ENCODE peak calls at places on chromosomes 7 and 10, in eight cellular contexts. E is heart left ventricle, U is astrocyte, N is Peyer's patch, K is ovary, I is lower lobe of right lung, T is A549, M is heart right ventricle. B is an unnamed sample.

GRCh38 chr7:2016021-2016631 is 216.6 kb downstream of the MAD1L1 start:
- DNase-seq in K (no peak), U (no peak), I (peak; percentile 32), N (peak; percentile 42), E (no peak), T (no peak), M (peak; percentile 5), B (no peak)

GRCh38 chr10:47412869-47413268 is 28.8 kb upstream of the ZNF488 start:
- DNase-seq in I (no peak), M (no peak), E (no peak), U (no peak), K (no peak), T (peak; percentile 33), N (no peak), B (no peak)

GRCh38 chr10:18988338-18988737 is 60.3 kb upstream of the MALRD1 start:
- DNase-seq in M (no peak), N (no peak), K (no peak), T (no peak), U (no peak), E (no peak), I (no peak), B (no peak)

GRCh38 chr7:3095046-3095445 is 51.4 kb upstream of the CARD11 start:
- DNase-seq in I (peak; percentile 71), N (no peak), T (no peak), U (no peak), E (peak; percentile 22), K (no peak), M (no peak), B (no peak)

GRCh38 chr7:26279405-26279804 is 12.3 kb upstream of the SNX10 start:
- DNase-seq in U (no peak), M (no peak), N (no peak), E (no peak), T (peak; percentile 12), K (no peak), I (no peak), B (no peak)

GRCh38 chr7:130356760-130357611 is 12.4 kb downstream of the CPA5 start:
- DNase-seq in U (peak; percentile 92), M (no peak), E (no peak), I (no peak), N (no peak), K (peak; percentile 46), T (peak; percentile 50), B (no peak)

GRCh38 chr7:25098096-25099046 is 26.7 kb downstream of the CYCS start:
- DNase-seq in I (peak; percentile 61), K (peak; percentile 33), U (peak; percentile 42), T (peak; percentile 81), E (peak; percentile 34), M (peak; percentile 22), N (peak; percentile 51), B (no peak)

GRCh38 chr7:141792526-141792925 is 2.5 kb downstream of the TAS2R5 start:
- DNase-seq in U (no peak), E (no peak), N (no peak), I (no peak), T (no peak), K (no peak), M (no peak), B (no peak)

GRCh38 chr7:140403878-140404564 is at the start of gene RAB19:
- DNase-seq in N (peak; percentile 82), U (no peak), I (peak; percentile 74), M (no peak), T (no peak), E (no peak), K (no peak), B (no peak)

GRCh38 chr7:38222481-38223096 is 44.5 kb downstream of the STARD3NL start:
- DNase-seq in N (no peak), K (no peak), T (peak; percentile 67), U (no peak), E (no peak), M (no peak), I (no peak), B (no peak)

GRCh38 chr7:29748286-29749099 is 57.8 kb upstream of the WIPF3 start:
- DNase-seq in K (no peak), U (peak; percentile 3), E (no peak), M (no peak), I (no peak), T (peak; percentile 65), N (no peak), B (no peak)

GRCh38 chr7:127831312-127832212 is 179.6 kb downstream of the SND1 start:
- DNase-seq in U (no peak), M (no peak), E (no peak), I (no peak), T (no peak), N (no peak), K (no peak), B (no peak)

GRCh38 chr7:82805527-82805960 is 357.1 kb downstream of the PCLO start:
- DNase-seq in U (peak; percentile 94), I (no peak), N (no peak), E (no peak), K (no peak), M (no peak), T (peak; percentile 71), B (no peak)

GRCh38 chr10:132272061-132272766 is 35.5 kb downstream of the STK32C start:
- DNase-seq in T (no peak), K (peak; percentile 62), E (no peak), I (peak; percentile 44), N (no peak), U (peak; percentile 70), M (no peak), B (no peak)

GRCh38 chr7:121202834-121203233 is 126.0 kb upstream of the WNT16 start:
- DNase-seq in E (no peak), N (no peak), U (no peak), K (no peak), I (no peak), T (no peak), M (no peak), B (no peak)

GRCh38 chr7:130178251-130178650 is 27.0 kb downstream of the TMEM209 start:
- DNase-seq in E (no peak), U (no peak), M (no peak), K (no peak), T (no peak), N (no peak), I (no peak), B (no peak)

DNA sequence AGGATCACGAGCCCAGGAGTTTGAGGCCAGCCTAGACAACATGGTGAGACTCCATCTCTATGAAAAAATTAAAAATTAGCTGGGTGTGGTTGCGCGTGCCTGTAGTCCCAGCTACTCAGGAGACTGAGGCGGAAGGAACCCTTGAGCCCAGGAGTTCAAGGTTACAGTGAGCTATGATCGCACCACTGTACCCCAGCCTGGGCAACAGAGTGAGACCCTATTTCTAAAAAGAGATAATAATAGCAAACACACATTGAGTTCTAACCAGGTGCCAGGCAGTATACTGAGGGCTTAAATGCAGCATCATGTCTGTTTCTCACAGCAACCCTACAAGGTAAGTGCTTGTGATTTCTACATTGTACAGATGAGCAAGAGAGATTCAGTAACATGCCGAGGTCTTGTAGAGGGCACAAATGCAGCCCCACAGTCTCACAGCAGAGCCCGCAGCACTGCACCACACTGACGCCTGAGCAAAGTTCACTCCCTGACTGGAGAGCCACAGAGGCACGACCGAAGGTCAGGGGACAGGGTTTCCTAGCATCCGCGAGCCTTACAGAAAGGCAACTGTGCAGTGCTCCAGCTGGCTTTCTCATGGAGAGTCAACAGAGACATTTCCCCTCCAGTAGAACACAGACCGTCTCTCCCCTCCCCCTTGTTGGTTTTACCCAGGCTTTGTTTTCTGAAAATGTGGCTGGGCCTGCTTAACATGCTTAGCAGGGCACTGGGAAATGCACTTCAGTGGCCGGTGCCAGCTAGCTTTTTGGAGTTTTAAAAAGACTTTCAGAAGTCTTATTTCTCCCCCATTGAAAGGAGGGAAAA is 36.5 kb downstream of the PDSS1 start:
- DNase-seq in M (no peak), N (peak; percentile 79), T (no peak), E (no peak), U (no peak), I (no peak), K (no peak), B (no peak)
- H3K4me3 ChIP-seq in M (no peak overlapping the region), N (no peak overlapping the region), T (no peak overlapping the region), E (no peak overlapping the region), U (no peak overlapping the region), I (no peak overlapping the region), K (no peak overlapping the region), B (no peak overlapping the region)

DNA sequence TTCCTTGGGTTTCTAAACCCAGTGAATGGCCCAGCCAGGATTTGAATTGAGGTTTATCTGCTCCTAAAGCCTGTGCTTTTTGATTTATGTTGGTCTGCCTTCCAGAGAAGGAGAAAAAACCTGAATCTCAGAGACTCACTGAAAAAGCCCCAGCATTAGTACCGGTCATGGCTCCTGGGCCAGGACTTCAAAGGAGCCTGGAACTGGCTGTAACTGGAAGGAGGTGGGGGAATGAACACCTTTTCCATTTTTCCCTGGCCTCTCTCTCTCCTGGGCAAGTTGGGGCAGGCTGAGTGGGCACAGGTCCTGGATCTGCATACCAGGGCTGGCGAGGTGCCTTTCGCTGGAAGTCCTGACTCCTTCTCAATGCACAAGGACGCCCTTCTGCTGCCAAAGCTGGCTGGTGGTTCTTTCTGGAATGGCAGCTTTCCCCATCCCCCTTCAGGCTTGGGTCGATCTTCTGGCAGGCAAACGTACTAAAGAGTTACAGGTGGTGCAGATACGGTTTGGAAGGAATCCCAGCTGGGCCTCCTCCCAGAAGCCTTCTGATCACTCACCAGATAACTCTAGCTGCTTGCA is 268.2 kb downstream of the PTEN start:
- DNase-seq in N (no peak), E (peak; percentile 41), M (peak; percentile 37), U (peak; percentile 72), I (peak; percentile 68), K (no peak), T (no peak), B (no peak)
- TF ChIP-seq CTCF in N (no peak), E (no peak), M (no peak), U (no peak), I (no peak), K (no peak), T (no peak), B (no peak)

DNA sequence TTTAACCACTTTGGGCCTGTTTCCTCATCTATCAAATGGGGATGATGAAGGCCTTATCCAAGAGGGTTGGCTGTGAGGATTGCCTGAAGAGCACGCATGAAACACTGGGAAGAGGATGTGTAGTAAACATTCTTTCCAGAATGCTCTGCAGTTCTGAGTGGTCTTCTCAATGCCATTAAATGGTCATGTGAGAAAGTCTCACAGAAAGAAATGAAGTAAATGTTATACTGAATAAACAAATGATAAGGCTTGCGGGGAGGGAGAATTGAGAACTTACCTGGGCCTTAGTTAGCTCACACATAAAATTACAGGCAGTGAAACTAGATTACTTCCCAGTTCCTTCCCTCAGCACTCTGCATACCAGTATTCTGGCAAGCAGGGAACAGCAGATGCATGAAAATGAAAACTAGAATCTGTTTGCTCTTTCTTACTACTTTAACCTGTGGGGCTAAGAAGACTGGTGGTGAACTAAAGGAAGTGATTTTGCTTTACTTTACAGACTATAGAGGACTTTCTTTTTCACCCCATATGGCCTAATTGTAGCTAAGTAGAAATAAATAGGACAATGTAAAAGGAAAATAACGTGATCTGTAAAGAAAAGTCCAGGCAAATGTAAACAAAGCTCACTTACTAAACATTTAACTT is 135.3 kb upstream of the CCDC6 start:
- DNase-seq in N (no peak), E (no peak), U (no peak), K (no peak), I (no peak), T (no peak), M (no peak), B (no peak)
- H3K4me3 ChIP-seq in N (no peak overlapping the region), E (no peak overlapping the region), U (no peak overlapping the region), K (no peak overlapping the region), I (no peak overlapping the region), T (no peak overlapping the region), M (no peak overlapping the region), B (no peak overlapping the region)

GRCh38 chr10:113780681-113781250 is 29.3 kb downstream of the PLEKHS1 start:
- DNase-seq in M (no peak), U (no peak), N (no peak), E (no peak), I (no peak), T (no peak), K (no peak), B (no peak)
- TF ChIP-seq CTCF in M (no peak), U (no peak), N (peak; percentile 42), E (no peak), I (no peak), T (no peak), K (no peak), B (no peak)

GRCh38 chr7:45001826-45002225 is 1.8 kb downstream of the CCM2 start:
- DNase-seq in K (no peak), T (no peak), M (no peak), U (no peak), E (no peak), I (no peak), N (no peak), B (no peak)
- H3K4me3 ChIP-seq in K (no peak overlapping the region), T (no peak overlapping the region), M (no peak overlapping the region), U (peak overlapping the region; percentile 93), E (no peak overlapping the region), I (no peak overlapping the region), N (peak overlapping the region; percentile 70), B (peak overlapping the region; percentile 86)

B was measured in esophagus squamous epithelium.